ENCODE peak calls at places on chromosome 21, in five cellular contexts. S is T-cell; O is upper lobe of right lung; A is Calu3; C is activated CD4-positive, alpha-beta T cell treated with anti-CD3 and anti-CD28 coated beads, Interleukin-2, amount 50 U/mL, for 48 hours. P is an unnamed sample.

GRCh38 chr21:36692125-36692843 is 6.6 kb upstream of the SIM2 start:
- DNase-seq in S (no peak), O (no peak), A (no peak), C (no peak), P (no peak)

GRCh38 chr21:45516071-45516670 is 26.1 kb downstream of the SLC19A1 start:
- DNase-seq in S (no peak), O (peak; percentile 59), A (no peak), C (no peak), P (peak; percentile 58)

GRCh38 chr21:37548521-37548981 is 182.0 kb downstream of the DYRK1A start:
- DNase-seq in S (no peak), O (no peak), A (no peak), C (no peak), P (no peak)

GRCh38 chr21:25939396-25939761 is 204.6 kb downstream of the GABPA start:
- DNase-seq in S (no peak), O (no peak), A (no peak), C (no peak), P (no peak)

GRCh38 chr21:46126321-46127238 is 28.7 kb downstream of the COL6A2 start:
- DNase-seq in S (no peak), O (peak; percentile 55), A (no peak), C (no peak), P (peak; percentile 74)

GRCh38 chr21:27379381-27379780 is 412.5 kb upstream of the ADAMTS5 start:
- DNase-seq in S (no peak), O (no peak), A (no peak), C (no peak), P (no peak)

GRCh38 chr21:37758997-37759396 is 157.3 kb downstream of the KCNJ6 start:
- DNase-seq in S (no peak), O (peak; percentile 72), A (peak; percentile 56), C (peak; percentile 15), P (peak; percentile 86)

GRCh38 chr21:42073140-42074099 is 2.3 kb downstream of the UMODL1 start:
- DNase-seq in S (no peak), O (peak; percentile 58), A (no peak), C (no peak), P (no peak)

GRCh38 chr21:44079446-44079845 is 27.8 kb upstream of the PWP2 start:
- DNase-seq in S (no peak), O (no peak), A (no peak), C (no peak), P (no peak)

GRCh38 chr21:42531771-42532170 is 18.1 kb downstream of the SLC37A1 start:
- DNase-seq in S (no peak), O (no peak), A (no peak), C (no peak), P (peak; percentile 41)

GRCh38 chr21:41557884-41558283 is 49.9 kb upstream of the TMPRSS2 start:
- DNase-seq in S (no peak), O (no peak), A (no peak), C (no peak), P (no peak)

GRCh38 chr21:26849428-26850115 is 4.4 kb upstream of the ADAMTS1 start:
- DNase-seq in S (no peak), O (no peak), A (peak; percentile 21), C (no peak), P (no peak)

GRCh38 chr21:35632711-35633110 is 427.6 kb downstream of the SETD4 start:
- DNase-seq in S (no peak), O (no peak), A (no peak), C (no peak), P (no peak)

GRCh38 chr21:37230632-37231246 is 36.4 kb downstream of the VPS26C start:
- DNase-seq in S (no peak), O (no peak), A (no peak), C (no peak), P (no peak)

GRCh38 chr21:46325073-46325912 is 1.3 kb downstream of the PCNT start:
- DNase-seq in S (no peak), O (peak; percentile 75), A (peak; percentile 45), C (peak; percentile 42), P (no peak)